ENCODE peak calls at places on chromosomes 3 and 15, in five cellular contexts. W is thoracic aorta; F is occipital lobe; Y is stimulated activated CD8-positive, alpha-beta memory T cell treated with anti-CD3 and anti-CD28 coated beads, Interleukin-7, amount 100 ng/mL, for 24 hours; R is NCI-H526 treated with DMSO at 0.1 percent for 48 hours. S is an unnamed sample.

GRCh38 chr3:49906004-49906860 is 2.6 kb upstream of the MST1R start:
- DNase-seq in W (no peak), F (peak), Y (no peak), R (no peak), S (no peak)

GRCh38 chr3:9815986-9816385 is 5.9 kb downstream of the TTLL3 start:
- DNase-seq in W (no peak), F (no peak), Y (no peak), R (no peak), S (no peak)

GRCh38 chr3:125166581-125166980 is 46.0 kb downstream of the SLC12A8 start:
- DNase-seq in W (no peak), F (no peak), Y (no peak), R (no peak), S (no peak)

GRCh38 chr3:98596902-98597500 is 3.6 kb upstream of the CPOX start:
- DNase-seq in W (no peak), F (no peak), Y (no peak), R (peak), S (no peak)

GRCh38 chr15:58521293-58521991 is 89.7 kb downstream of the LIPC start:
- DNase-seq in W (no peak), F (peak), Y (no peak), R (no peak), S (peak)

GRCh38 chr3:183527421-183527979 is 28.0 kb downstream of the KLHL6 start:
- DNase-seq in W (no peak), F (no peak), Y (no peak), R (no peak), S (no peak)

GRCh38 chr3:75188937-75189336 is 475.2 kb upstream of the FRG2C start:
- DNase-seq in W (no peak), F (no peak), Y (no peak), R (no peak), S (no peak)

GRCh38 chr3:105965384-105965783 is 96.6 kb upstream of the CBLB start:
- DNase-seq in W (no peak), F (no peak), Y (no peak), R (no peak), S (no peak)

GRCh38 chr3:111194048-111194447 is 122.4 kb downstream of the NECTIN3 start:
- DNase-seq in W (no peak), F (no peak), Y (no peak), R (no peak), S (no peak)